ENCODE peak calls at places on chromosomes 12 and 14, in five cellular contexts. One of them, this sample, is unnamed.

GRCh38 chr12:41026151-41026550 is 162.0 kb upstream of the PDZRN4 start:
- DNase-seq in astrocyte of the spinal cord: no peak
- DNase-seq in mucosa of descending colon: no peak
- DNase-seq in CD8-positive, alpha-beta memory T cell: no peak
- DNase-seq in left ventricle myocardium inferior: no peak
- DNase-seq in this sample: no peak

GRCh38 chr12:131981388-131981787 is 31.6 kb downstream of the EP400 start:
- DNase-seq in mucosa of descending colon: no peak
- DNase-seq in left ventricle myocardium inferior: no peak
- DNase-seq in astrocyte of the spinal cord: no peak
- DNase-seq in CD8-positive, alpha-beta memory T cell: no peak
- DNase-seq in this sample: no peak

GRCh38 chr12:91203610-91204009 is 21.0 kb upstream of the DCN start:
- DNase-seq in mucosa of descending colon: no peak
- DNase-seq in left ventricle myocardium inferior: no peak
- DNase-seq in astrocyte of the spinal cord: no peak
- DNase-seq in CD8-positive, alpha-beta memory T cell: no peak
- DNase-seq in this sample: no peak

GRCh38 chr12:15179672-15180071 is 41.5 kb downstream of the RERG start:
- DNase-seq in left ventricle myocardium inferior: peak
- DNase-seq in mucosa of descending colon: no peak
- DNase-seq in astrocyte of the spinal cord: no peak
- DNase-seq in CD8-positive, alpha-beta memory T cell: no peak
- DNase-seq in this sample: no peak

GRCh38 chr14:39683711-39684110 is 251.5 kb upstream of the FBXO33 start:
- DNase-seq in mucosa of descending colon: no peak
- DNase-seq in astrocyte of the spinal cord: no peak
- DNase-seq in CD8-positive, alpha-beta memory T cell: no peak
- DNase-seq in left ventricle myocardium inferior: no peak
- DNase-seq in this sample: no peak

GRCh38 chr14:99484106-99484505 is 2.9 kb downstream of the CCNK start:
- DNase-seq in left ventricle myocardium inferior: no peak
- DNase-seq in mucosa of descending colon: no peak
- DNase-seq in CD8-positive, alpha-beta memory T cell: no peak
- DNase-seq in astrocyte of the spinal cord: no peak
- DNase-seq in this sample: no peak

GRCh38 chr14:105411017-105411941 is 8.3 kb upstream of the MTA1 start:
- DNase-seq in astrocyte of the spinal cord: peak
- DNase-seq in mucosa of descending colon: no peak
- DNase-seq in left ventricle myocardium inferior: peak
- DNase-seq in CD8-positive, alpha-beta memory T cell: no peak
- DNase-seq in this sample: no peak

GRCh38 chr14:66939409-66939808 is 249.8 kb upstream of the GARIN2 start:
- DNase-seq in astrocyte of the spinal cord: no peak
- DNase-seq in CD8-positive, alpha-beta memory T cell: no peak
- DNase-seq in mucosa of descending colon: no peak
- DNase-seq in left ventricle myocardium inferior: no peak
- DNase-seq in this sample: no peak

GRCh38 chr14:103006991-103007520 is 50.3 kb downstream of the CDC42BPB start:
- DNase-seq in CD8-positive, alpha-beta memory T cell: no peak
- DNase-seq in astrocyte of the spinal cord: no peak
- DNase-seq in mucosa of descending colon: no peak
- DNase-seq in left ventricle myocardium inferior: no peak
- DNase-seq in this sample: no peak

GRCh38 chr14:21264025-21264801 is 5.0 kb downstream of the HNRNPC start:
- DNase-seq in CD8-positive, alpha-beta memory T cell: no peak
- DNase-seq in astrocyte of the spinal cord: peak
- DNase-seq in mucosa of descending colon: no peak
- DNase-seq in left ventricle myocardium inferior: no peak
- DNase-seq in this sample: no peak

GRCh38 chr14:48771717-48772116 is 814.5 kb downstream of the RPS29 start:
- DNase-seq in left ventricle myocardium inferior: no peak
- DNase-seq in mucosa of descending colon: no peak
- DNase-seq in astrocyte of the spinal cord: no peak
- DNase-seq in CD8-positive, alpha-beta memory T cell: no peak
- DNase-seq in this sample: no peak

GRCh38 chr14:51859136-51859535 is 1.3 kb upstream of the GNG2 start:
- DNase-seq in mucosa of descending colon: no peak
- DNase-seq in CD8-positive, alpha-beta memory T cell: no peak
- DNase-seq in left ventricle myocardium inferior: no peak
- DNase-seq in astrocyte of the spinal cord: no peak
- DNase-seq in this sample: no peak

GRCh38 chr14:51862171-51862838 is 1.9 kb downstream of the GNG2 start:
- DNase-seq in astrocyte of the spinal cord: no peak
- DNase-seq in mucosa of descending colon: no peak
- DNase-seq in left ventricle myocardium inferior: no peak
- DNase-seq in CD8-positive, alpha-beta memory T cell: no peak
- DNase-seq in this sample: no peak

GRCh38 chr14:51860164-51860835 is at the start of gene GNG2:
- DNase-seq in mucosa of descending colon: peak
- DNase-seq in astrocyte of the spinal cord: peak
- DNase-seq in left ventricle myocardium inferior: peak
- DNase-seq in CD8-positive, alpha-beta memory T cell: peak
- DNase-seq in this sample: peak

GRCh38 chr14:51862839-51863235 is 2.4 kb downstream of the GNG2 start:
- DNase-seq in left ventricle myocardium inferior: no peak
- DNase-seq in astrocyte of the spinal cord: no peak
- DNase-seq in mucosa of descending colon: no peak
- DNase-seq in CD8-positive, alpha-beta memory T cell: no peak
- DNase-seq in this sample: no peak

DNA sequence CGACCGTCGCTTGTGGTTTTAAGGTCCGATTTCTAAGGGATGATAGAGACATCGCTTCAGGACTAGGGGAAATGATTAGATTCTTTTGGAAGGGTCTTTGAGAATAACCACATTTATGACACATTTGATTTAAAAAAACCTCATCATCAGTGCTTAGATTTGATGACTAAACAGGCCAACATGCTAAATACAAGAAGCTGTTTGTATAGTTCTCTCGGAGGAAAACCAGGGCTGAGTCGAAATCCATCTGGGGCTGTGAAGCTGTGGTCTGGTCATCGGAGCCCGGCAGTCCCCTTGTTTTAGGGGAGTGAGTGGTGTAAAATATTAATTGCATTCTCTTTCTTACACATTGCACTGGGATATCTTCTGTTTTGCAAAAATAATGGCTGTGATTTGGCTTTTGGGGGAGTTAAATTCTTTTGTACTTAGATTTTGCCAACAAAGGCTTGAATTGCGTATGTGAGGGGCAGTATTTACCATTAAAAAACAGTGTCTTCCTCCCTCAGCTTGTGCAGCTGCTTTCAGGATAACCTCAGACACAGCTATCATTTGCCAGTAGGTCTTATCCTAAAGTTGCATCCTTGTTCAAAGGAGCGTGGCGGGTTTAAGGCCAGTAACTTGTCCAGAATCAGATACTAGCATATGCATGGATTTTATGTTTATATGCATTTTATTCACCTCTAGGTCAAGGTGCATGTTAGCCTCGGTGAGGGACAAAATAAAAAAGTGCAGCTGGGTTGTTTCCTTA is 598 bp downstream of the GNG2 start:
- DNase-seq in mucosa of descending colon: no peak
- DNase-seq in left ventricle myocardium inferior: no peak
- DNase-seq in astrocyte of the spinal cord: no peak
- DNase-seq in CD8-positive, alpha-beta memory T cell: no peak
- DNase-seq in this sample: no peak
- H3K4me3 ChIP-seq in mucosa of descending colon: peak
- H3K4me3 ChIP-seq in left ventricle myocardium inferior: peak
- H3K4me3 ChIP-seq in astrocyte of the spinal cord: peak
- H3K4me3 ChIP-seq in CD8-positive, alpha-beta memory T cell: peak
- H3K4me3 ChIP-seq in this sample: peak

GRCh38 chr14:96176811-96177211 is 27.8 kb upstream of the BDKRB2 start:
- DNase-seq in left ventricle myocardium inferior: peak
- DNase-seq in astrocyte of the spinal cord: peak
- DNase-seq in CD8-positive, alpha-beta memory T cell: no peak
- DNase-seq in mucosa of descending colon: no peak
- DNase-seq in this sample: no peak
- H3K4me3 ChIP-seq in left ventricle myocardium inferior: no peak
- H3K4me3 ChIP-seq in astrocyte of the spinal cord: no peak
- H3K4me3 ChIP-seq in CD8-positive, alpha-beta memory T cell: no peak
- H3K4me3 ChIP-seq in mucosa of descending colon: no peak
- H3K4me3 ChIP-seq in this sample: no peak

GRCh38 chr12:123268850-123269249 is 2.8 kb downstream of the CDK2AP1 start:
- DNase-seq in CD8-positive, alpha-beta memory T cell: no peak
- DNase-seq in left ventricle myocardium inferior: no peak
- DNase-seq in astrocyte of the spinal cord: no peak
- DNase-seq in mucosa of descending colon: no peak
- DNase-seq in this sample: no peak
- H3K4me3 ChIP-seq in CD8-positive, alpha-beta memory T cell: no peak
- H3K4me3 ChIP-seq in left ventricle myocardium inferior: peak
- H3K4me3 ChIP-seq in astrocyte of the spinal cord: peak
- H3K4me3 ChIP-seq in mucosa of descending colon: no peak
- H3K4me3 ChIP-seq in this sample: no peak

GRCh38 chr14:53982546-53982945 is 25.9 kb upstream of the BMP4 start:
- DNase-seq in CD8-positive, alpha-beta memory T cell: no peak
- DNase-seq in left ventricle myocardium inferior: no peak
- DNase-seq in astrocyte of the spinal cord: no peak
- DNase-seq in mucosa of descending colon: no peak
- DNase-seq in this sample: no peak
- H3K4me3 ChIP-seq in CD8-positive, alpha-beta memory T cell: no peak
- H3K4me3 ChIP-seq in left ventricle myocardium inferior: no peak
- H3K4me3 ChIP-seq in astrocyte of the spinal cord: no peak
- H3K4me3 ChIP-seq in mucosa of descending colon: no peak
- H3K4me3 ChIP-seq in this sample: no peak

GRCh38 chr12:57134949-57135348 is 6.7 kb downstream of the LRP1 start:
- DNase-seq in astrocyte of the spinal cord: no peak
- DNase-seq in CD8-positive, alpha-beta memory T cell: no peak
- DNase-seq in left ventricle myocardium inferior: no peak
- DNase-seq in mucosa of descending colon: no peak
- DNase-seq in this sample: no peak

GRCh38 chr12:57133916-57134315 is 5.6 kb downstream of the LRP1 start:
- DNase-seq in left ventricle myocardium inferior: peak
- DNase-seq in mucosa of descending colon: no peak
- DNase-seq in CD8-positive, alpha-beta memory T cell: no peak
- DNase-seq in astrocyte of the spinal cord: no peak
- DNase-seq in this sample: no peak

GRCh38 chr12:57133013-57133569 is 4.8 kb downstream of the LRP1 start:
- DNase-seq in CD8-positive, alpha-beta memory T cell: no peak
- DNase-seq in astrocyte of the spinal cord: peak
- DNase-seq in left ventricle myocardium inferior: no peak
- DNase-seq in mucosa of descending colon: no peak
- DNase-seq in this sample: no peak

GRCh38 chr12:57135939-57136338 is 7.7 kb downstream of the LRP1 start:
- DNase-seq in CD8-positive, alpha-beta memory T cell: no peak
- DNase-seq in astrocyte of the spinal cord: peak
- DNase-seq in left ventricle myocardium inferior: peak
- DNase-seq in mucosa of descending colon: no peak
- DNase-seq in this sample: no peak

DNA sequence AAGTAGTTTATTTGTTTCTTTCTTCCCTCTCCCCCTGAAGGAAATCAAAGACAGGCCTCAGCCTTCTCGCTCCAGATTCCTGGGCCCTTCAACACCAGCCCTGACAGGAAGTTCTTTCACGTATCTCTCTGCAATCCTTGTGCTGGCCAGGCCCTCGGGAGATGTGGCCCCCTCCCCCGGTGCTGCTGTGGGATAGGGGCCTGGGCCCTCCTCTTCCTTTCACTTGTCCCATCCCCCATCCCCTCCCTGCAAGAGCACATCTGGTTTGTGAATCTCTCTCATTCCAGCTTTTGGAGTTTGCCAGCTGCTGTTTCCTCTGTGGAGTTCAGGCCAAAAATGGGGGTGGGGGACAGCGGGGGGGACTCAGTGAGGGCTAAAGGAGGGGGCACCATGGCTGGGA is 7.2 kb downstream of the LRP1 start:
- DNase-seq in left ventricle myocardium inferior: peak
- DNase-seq in astrocyte of the spinal cord: no peak
- DNase-seq in mucosa of descending colon: no peak
- DNase-seq in CD8-positive, alpha-beta memory T cell: no peak
- DNase-seq in this sample: no peak
- H3K4me3 ChIP-seq in left ventricle myocardium inferior: peak
- H3K4me3 ChIP-seq in astrocyte of the spinal cord: no peak
- H3K4me3 ChIP-seq in mucosa of descending colon: no peak
- H3K4me3 ChIP-seq in CD8-positive, alpha-beta memory T cell: no peak
- H3K4me3 ChIP-seq in this sample: no peak

GRCh38 chr12:128190614-128191013 is 76.4 kb upstream of the TMEM132C start:
- DNase-seq in astrocyte of the spinal cord: no peak
- DNase-seq in left ventricle myocardium inferior: no peak
- DNase-seq in CD8-positive, alpha-beta memory T cell: no peak
- DNase-seq in mucosa of descending colon: no peak
- DNase-seq in this sample: no peak
- H3K4me3 ChIP-seq in astrocyte of the spinal cord: no peak
- H3K4me3 ChIP-seq in left ventricle myocardium inferior: no peak
- H3K4me3 ChIP-seq in CD8-positive, alpha-beta memory T cell: no peak
- H3K4me3 ChIP-seq in mucosa of descending colon: no peak
- H3K4me3 ChIP-seq in this sample: no peak

GRCh38 chr12:103495783-103496456 is at the start of gene C12orf42:
- DNase-seq in mucosa of descending colon: peak
- DNase-seq in left ventricle myocardium inferior: no peak
- DNase-seq in astrocyte of the spinal cord: no peak
- DNase-seq in CD8-positive, alpha-beta memory T cell: no peak
- DNase-seq in this sample: no peak

GRCh38 chr12:103494388-103494787 is 1.4 kb downstream of the C12orf42 start:
- DNase-seq in CD8-positive, alpha-beta memory T cell: no peak
- DNase-seq in mucosa of descending colon: no peak
- DNase-seq in left ventricle myocardium inferior: no peak
- DNase-seq in astrocyte of the spinal cord: no peak
- DNase-seq in this sample: no peak

GRCh38 chr12:103498990-103499389 is 3.2 kb upstream of the C12orf42 start:
- DNase-seq in CD8-positive, alpha-beta memory T cell: no peak
- DNase-seq in left ventricle myocardium inferior: no peak
- DNase-seq in astrocyte of the spinal cord: no peak
- DNase-seq in mucosa of descending colon: no peak
- DNase-seq in this sample: no peak

GRCh38 chr12:103493199-103493598 is 2.6 kb downstream of the C12orf42 start:
- DNase-seq in astrocyte of the spinal cord: no peak
- DNase-seq in left ventricle myocardium inferior: no peak
- DNase-seq in mucosa of descending colon: no peak
- DNase-seq in CD8-positive, alpha-beta memory T cell: no peak
- DNase-seq in this sample: no peak

DNA sequence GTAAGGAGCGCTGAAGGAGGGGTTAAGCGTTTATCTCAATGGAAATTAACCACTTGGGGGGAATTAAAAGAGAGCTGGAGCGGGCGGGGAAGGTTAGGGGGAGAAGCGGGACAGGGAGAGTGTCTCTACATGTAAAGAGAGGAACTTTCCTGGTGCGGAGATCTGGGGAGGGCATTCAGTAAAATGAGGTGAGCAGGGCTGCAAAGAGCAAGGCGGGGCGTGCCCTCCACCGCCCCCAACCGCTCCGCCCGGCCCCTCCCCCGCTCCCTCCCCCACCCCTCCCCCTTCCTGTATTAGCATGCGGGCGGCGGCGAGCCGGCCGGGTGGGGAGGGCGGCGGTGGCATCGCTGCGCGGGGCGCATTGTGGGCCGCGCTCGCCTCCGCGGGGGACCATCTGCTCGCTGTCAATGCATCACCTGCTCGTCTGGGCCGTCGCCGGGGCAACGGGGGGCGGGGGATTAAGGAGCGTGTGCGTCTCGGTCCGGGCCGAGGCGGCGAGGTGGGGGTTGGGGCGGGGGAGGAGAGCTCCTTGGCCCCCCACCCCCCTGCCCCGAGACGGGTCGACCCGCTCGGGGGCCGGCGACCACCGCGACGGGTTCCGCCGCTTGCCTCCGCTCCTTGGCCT is 498 bp downstream of the C12orf42 start:
- DNase-seq in mucosa of descending colon: peak
- DNase-seq in left ventricle myocardium inferior: no peak
- DNase-seq in astrocyte of the spinal cord: no peak
- DNase-seq in CD8-positive, alpha-beta memory T cell: peak
- DNase-seq in this sample: peak
- H3K4me3 ChIP-seq in mucosa of descending colon: no peak
- H3K4me3 ChIP-seq in left ventricle myocardium inferior: peak
- H3K4me3 ChIP-seq in astrocyte of the spinal cord: peak
- H3K4me3 ChIP-seq in CD8-positive, alpha-beta memory T cell: peak
- H3K4me3 ChIP-seq in this sample: peak